ENCODE peak calls at places on chromosome 6, in six cellular contexts. One of them, this sample, is unnamed.

GRCh38 chr6:56699066-56699654 is 56.5 kb upstream of the DST start:
- DNase-seq in fibroblast of lung: peak; percentile 73
- DNase-seq in K562: no peak
- DNase-seq in right atrium auricular region: no peak
- DNase-seq in fibroblast of pulmonary artery: peak; percentile 69
- DNase-seq in effector memory CD4-positive, alpha-beta T cell: no peak
- DNase-seq in this sample: no peak

GRCh38 chr6:108699290-108700041 is 138.7 kb downstream of the FOXO3 start:
- DNase-seq in effector memory CD4-positive, alpha-beta T cell: no peak
- DNase-seq in fibroblast of lung: peak; percentile 36
- DNase-seq in K562: no peak
- DNase-seq in right atrium auricular region: peak; percentile 66
- DNase-seq in fibroblast of pulmonary artery: peak; percentile 68
- DNase-seq in this sample: no peak

GRCh38 chr6:105593805-105594231 is 190.9 kb upstream of the PREP start:
- DNase-seq in fibroblast of lung: peak; percentile 19
- DNase-seq in right atrium auricular region: no peak
- DNase-seq in effector memory CD4-positive, alpha-beta T cell: no peak
- DNase-seq in fibroblast of pulmonary artery: peak; percentile 28
- DNase-seq in K562: no peak
- DNase-seq in this sample: no peak

GRCh38 chr6:15521516-15521915 is 141.3 kb downstream of the DTNBP1 start:
- DNase-seq in effector memory CD4-positive, alpha-beta T cell: no peak
- DNase-seq in fibroblast of pulmonary artery: no peak
- DNase-seq in right atrium auricular region: no peak
- DNase-seq in fibroblast of lung: no peak
- DNase-seq in K562: no peak
- DNase-seq in this sample: no peak

GRCh38 chr6:56370591-56371198 is 123.3 kb upstream of the COL21A1 start:
- DNase-seq in effector memory CD4-positive, alpha-beta T cell: no peak
- DNase-seq in fibroblast of lung: peak; percentile 96
- DNase-seq in fibroblast of pulmonary artery: peak; percentile 99
- DNase-seq in K562: no peak
- DNase-seq in right atrium auricular region: peak; percentile 74
- DNase-seq in this sample: peak; percentile 60

GRCh38 chr6:148074291-148074690 is 268.3 kb upstream of the SASH1 start:
- DNase-seq in fibroblast of lung: no peak
- DNase-seq in right atrium auricular region: no peak
- DNase-seq in K562: no peak
- DNase-seq in effector memory CD4-positive, alpha-beta T cell: no peak
- DNase-seq in fibroblast of pulmonary artery: no peak
- DNase-seq in this sample: no peak

GRCh38 chr6:149846321-149846720 is 17.8 kb downstream of the LRP11 start:
- DNase-seq in right atrium auricular region: peak; percentile 56
- DNase-seq in K562: no peak
- DNase-seq in fibroblast of pulmonary artery: peak; percentile 87
- DNase-seq in effector memory CD4-positive, alpha-beta T cell: no peak
- DNase-seq in fibroblast of lung: peak; percentile 71
- DNase-seq in this sample: peak; percentile 90

GRCh38 chr6:5529015-5529414 is 267.7 kb downstream of the FARS2 start:
- DNase-seq in K562: no peak
- DNase-seq in effector memory CD4-positive, alpha-beta T cell: no peak
- DNase-seq in fibroblast of pulmonary artery: no peak
- DNase-seq in fibroblast of lung: no peak
- DNase-seq in right atrium auricular region: no peak
- DNase-seq in this sample: no peak

GRCh38 chr6:108432792-108433191 is 127.9 kb upstream of the FOXO3 start:
- DNase-seq in fibroblast of pulmonary artery: no peak
- DNase-seq in K562: no peak
- DNase-seq in effector memory CD4-positive, alpha-beta T cell: no peak
- DNase-seq in right atrium auricular region: no peak
- DNase-seq in fibroblast of lung: no peak
- DNase-seq in this sample: no peak

GRCh38 chr6:170279977-170280688 is 10.7 kb downstream of the DLL1 start:
- DNase-seq in fibroblast of pulmonary artery: no peak
- DNase-seq in fibroblast of lung: peak; percentile 14
- DNase-seq in effector memory CD4-positive, alpha-beta T cell: peak; percentile 22
- DNase-seq in right atrium auricular region: no peak
- DNase-seq in K562: no peak
- DNase-seq in this sample: peak; percentile 62

GRCh38 chr6:44257007-44257752 is at the start of gene SLC35B2:
- DNase-seq in K562: peak; percentile 93
- DNase-seq in fibroblast of lung: peak; percentile 67
- DNase-seq in right atrium auricular region: no peak
- DNase-seq in fibroblast of pulmonary artery: peak; percentile 73
- DNase-seq in effector memory CD4-positive, alpha-beta T cell: peak; percentile 50
- DNase-seq in this sample: peak; percentile 98

GRCh38 chr6:26520088-26520839 is 17.9 kb upstream of the HMGN4 start:
- DNase-seq in fibroblast of lung: no peak
- DNase-seq in right atrium auricular region: peak; percentile 64
- DNase-seq in fibroblast of pulmonary artery: no peak
- DNase-seq in effector memory CD4-positive, alpha-beta T cell: no peak
- DNase-seq in K562: no peak
- DNase-seq in this sample: peak; percentile 29

GRCh38 chr6:49606696-49607390 is 29.8 kb downstream of the RHAG start:
- DNase-seq in fibroblast of pulmonary artery: peak; percentile 93
- DNase-seq in effector memory CD4-positive, alpha-beta T cell: no peak
- DNase-seq in fibroblast of lung: peak; percentile 88
- DNase-seq in right atrium auricular region: no peak
- DNase-seq in K562: peak; percentile 81
- DNase-seq in this sample: peak; percentile 67

DNA sequence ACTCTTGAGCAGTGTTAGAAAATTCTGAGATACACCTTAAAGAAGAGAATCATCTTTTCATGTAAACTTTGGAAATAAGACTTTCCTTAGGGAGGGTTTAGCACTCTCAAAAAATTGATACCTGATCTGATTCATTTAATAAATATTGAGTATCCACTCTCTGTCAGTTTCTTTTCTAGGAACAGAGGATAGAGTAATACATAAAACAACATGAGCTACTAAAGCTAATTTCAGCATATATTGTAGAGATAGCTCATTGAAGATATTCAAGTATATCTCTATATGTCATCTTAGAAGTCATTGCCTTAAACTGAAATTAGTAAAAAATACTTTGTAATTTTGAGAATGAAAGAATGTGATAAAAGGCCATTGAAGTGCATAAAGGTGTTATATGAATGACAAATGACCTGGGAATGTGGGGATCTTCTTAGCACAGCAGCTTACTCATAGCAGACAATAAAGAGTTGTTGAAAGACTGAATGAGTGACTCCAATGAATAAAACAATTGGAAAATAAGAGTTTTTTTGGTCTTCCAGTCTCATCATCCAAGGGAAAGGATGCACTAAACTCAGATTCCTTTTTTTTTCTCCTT is 29.2 kb downstream of the RHAG start:
- DNase-seq in effector memory CD4-positive, alpha-beta T cell: no peak
- DNase-seq in fibroblast of lung: no peak
- DNase-seq in fibroblast of pulmonary artery: no peak
- DNase-seq in right atrium auricular region: no peak
- DNase-seq in K562: no peak
- DNase-seq in this sample: no peak
- H3K4me3 ChIP-seq in effector memory CD4-positive, alpha-beta T cell: no peak overlapping the region
- H3K4me3 ChIP-seq in fibroblast of lung: no peak overlapping the region
- H3K4me3 ChIP-seq in fibroblast of pulmonary artery: no peak overlapping the region
- H3K4me3 ChIP-seq in right atrium auricular region: no peak overlapping the region
- H3K4me3 ChIP-seq in K562: no peak overlapping the region
- H3K4me3 ChIP-seq in this sample: no peak overlapping the region

DNA sequence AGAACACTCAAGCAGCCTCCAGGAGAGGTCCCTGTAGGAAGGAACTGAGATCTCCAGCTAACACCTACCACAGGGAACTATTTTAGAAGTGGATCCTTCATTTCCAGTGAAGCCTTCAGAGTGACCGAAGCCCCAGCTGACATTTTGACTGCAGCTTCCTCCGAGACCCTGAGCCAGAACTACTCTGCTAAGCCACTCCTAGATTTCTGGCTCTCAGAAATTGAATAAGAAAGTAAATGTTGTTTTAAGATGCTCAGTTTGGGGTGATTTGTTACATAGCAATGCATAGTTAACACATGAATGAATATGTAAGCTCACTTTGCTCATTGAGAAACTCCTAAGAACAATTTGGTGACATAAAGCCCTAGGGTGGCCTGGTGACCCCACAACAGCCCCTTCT is 5.5 kb downstream of the TULP1 start:
- DNase-seq in right atrium auricular region: no peak
- DNase-seq in effector memory CD4-positive, alpha-beta T cell: no peak
- DNase-seq in fibroblast of pulmonary artery: no peak
- DNase-seq in K562: no peak
- DNase-seq in fibroblast of lung: no peak
- DNase-seq in this sample: no peak
- H3K4me3 ChIP-seq in right atrium auricular region: no peak overlapping the region
- H3K4me3 ChIP-seq in effector memory CD4-positive, alpha-beta T cell: no peak overlapping the region
- H3K4me3 ChIP-seq in fibroblast of pulmonary artery: no peak overlapping the region
- H3K4me3 ChIP-seq in K562: no peak overlapping the region
- H3K4me3 ChIP-seq in fibroblast of lung: no peak overlapping the region
- H3K4me3 ChIP-seq in this sample: no peak overlapping the region

GRCh38 chr6:156848123-156848522 is 70.9 kb downstream of the ARID1B start:
- DNase-seq in K562: no peak
- DNase-seq in fibroblast of lung: no peak
- DNase-seq in fibroblast of pulmonary artery: no peak
- DNase-seq in effector memory CD4-positive, alpha-beta T cell: no peak
- DNase-seq in right atrium auricular region: no peak
- DNase-seq in this sample: no peak

GRCh38 chr6:156850356-156850755 is 73.2 kb downstream of the ARID1B start:
- DNase-seq in fibroblast of lung: no peak
- DNase-seq in fibroblast of pulmonary artery: no peak
- DNase-seq in right atrium auricular region: no peak
- DNase-seq in K562: no peak
- DNase-seq in effector memory CD4-positive, alpha-beta T cell: no peak
- DNase-seq in this sample: no peak

GRCh38 chr6:156848533-156848932 is 71.4 kb downstream of the ARID1B start:
- DNase-seq in fibroblast of pulmonary artery: peak; percentile 60
- DNase-seq in effector memory CD4-positive, alpha-beta T cell: no peak
- DNase-seq in fibroblast of lung: peak; percentile 31
- DNase-seq in right atrium auricular region: no peak
- DNase-seq in K562: no peak
- DNase-seq in this sample: peak; percentile 21

GRCh38 chr6:156851447-156851846 is 74.3 kb downstream of the ARID1B start:
- DNase-seq in effector memory CD4-positive, alpha-beta T cell: no peak
- DNase-seq in fibroblast of lung: no peak
- DNase-seq in K562: no peak
- DNase-seq in right atrium auricular region: no peak
- DNase-seq in fibroblast of pulmonary artery: no peak
- DNase-seq in this sample: no peak

GRCh38 chr6:156849806-156850205 is 72.6 kb downstream of the ARID1B start:
- DNase-seq in fibroblast of lung: no peak
- DNase-seq in fibroblast of pulmonary artery: no peak
- DNase-seq in effector memory CD4-positive, alpha-beta T cell: no peak
- DNase-seq in right atrium auricular region: no peak
- DNase-seq in K562: no peak
- DNase-seq in this sample: no peak
- H3K4me3 ChIP-seq in fibroblast of lung: no peak overlapping the region
- H3K4me3 ChIP-seq in fibroblast of pulmonary artery: no peak overlapping the region
- H3K4me3 ChIP-seq in effector memory CD4-positive, alpha-beta T cell: no peak overlapping the region
- H3K4me3 ChIP-seq in right atrium auricular region: no peak overlapping the region
- H3K4me3 ChIP-seq in K562: no peak overlapping the region
- H3K4me3 ChIP-seq in this sample: no peak overlapping the region

DNA sequence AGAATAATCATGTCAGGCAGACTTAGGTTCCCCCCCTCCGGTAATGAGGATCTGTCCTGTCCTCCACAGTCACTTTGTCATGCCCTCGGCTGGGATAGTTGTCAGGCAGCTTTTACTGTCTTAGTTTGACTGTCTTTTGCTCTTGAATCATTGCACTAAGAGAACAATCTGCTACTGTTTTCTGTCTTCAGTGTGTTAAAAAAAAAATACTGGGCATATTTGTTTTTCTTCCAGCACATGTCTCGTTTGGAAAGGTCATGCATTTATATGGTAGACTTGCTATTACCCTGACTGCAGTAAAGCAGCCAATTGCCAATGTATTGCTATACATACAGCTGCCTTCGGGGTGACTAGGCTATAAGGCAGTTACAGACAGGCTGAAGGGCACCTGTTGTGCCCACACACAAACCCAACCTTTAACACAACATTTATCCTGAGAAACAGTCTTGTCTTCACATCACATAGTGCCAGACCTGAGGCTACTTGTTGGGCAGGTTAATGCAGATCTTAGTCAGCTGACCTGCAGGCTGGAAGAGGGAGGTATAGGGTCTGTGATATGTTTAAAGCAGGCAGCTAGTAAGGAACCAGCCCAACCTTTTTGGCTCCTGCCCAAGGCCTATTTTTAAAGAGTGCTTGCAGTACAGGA is 26.7 kb downstream of the ARFGEF3 start:
- DNase-seq in fibroblast of pulmonary artery: no peak
- DNase-seq in fibroblast of lung: no peak
- DNase-seq in right atrium auricular region: no peak
- DNase-seq in effector memory CD4-positive, alpha-beta T cell: no peak
- DNase-seq in K562: no peak
- DNase-seq in this sample: no peak
- H3K4me3 ChIP-seq in fibroblast of pulmonary artery: no peak overlapping the region
- H3K4me3 ChIP-seq in fibroblast of lung: no peak overlapping the region
- H3K4me3 ChIP-seq in right atrium auricular region: no peak overlapping the region
- H3K4me3 ChIP-seq in effector memory CD4-positive, alpha-beta T cell: no peak overlapping the region
- H3K4me3 ChIP-seq in K562: no peak overlapping the region
- H3K4me3 ChIP-seq in this sample: no peak overlapping the region

This sample was measured in MG63.